ENCODE peak calls at places on chromosome 1, in five cellular contexts. O is H1, X is ovary, S is sigmoid colon, H is A549. E is an unnamed sample. For H3K4me1, the result is how much of the 10 kb centered on the place peaks cover.

GRCh38 chr1:6859415-6860343 is 74.4 kb downstream of the CAMTA1 start:
- DNase-seq in O (no peak), X (no peak), S (no peak), H (no peak), E (peak)

GRCh38 chr1:183461350-183461749 is 10.9 kb upstream of the SMG7 start:
- DNase-seq in O (no peak), X (no peak), S (no peak), H (no peak), E (peak)

GRCh38 chr1:153465728-153466625 is 5.5 kb upstream of the S100A7 start:
- DNase-seq in O (peak), X (peak), S (peak), H (peak), E (peak)

GRCh38 chr1:19455353-19455752 is 30.0 kb downstream of the CAPZB start:
- DNase-seq in O (no peak), X (no peak), S (no peak), H (no peak), E (no peak)

GRCh38 chr1:155325596-155325893 is 4.9 kb downstream of the RUSC1 start:
- DNase-seq in O (no peak), X (no peak), S (no peak), H (no peak), E (no peak)

GRCh38 chr1:41373373-41373772 is 12.1 kb downstream of the FOXO6 start:
- DNase-seq in O (no peak), X (no peak), S (no peak), H (no peak), E (no peak)

GRCh38 chr1:6419397-6419802 is 319 bp downstream of the HES2 start:
- DNase-seq in O (peak), X (no peak), S (no peak), H (no peak), E (no peak)

GRCh38 chr1:165162671-165163241 is 193.8 kb downstream of the LMX1A start:
- DNase-seq in O (peak), X (no peak), S (no peak), H (no peak), E (no peak)

GRCh38 chr1:223031690-223032601 is 111.1 kb downstream of the TLR5 start:
- DNase-seq in O (no peak), X (no peak), S (peak), H (no peak), E (peak)

GRCh38 chr1:224726783-224727182 is 110.7 kb downstream of the CNIH3 start:
- DNase-seq in O (no peak), X (peak), S (peak), H (no peak), E (peak)

GRCh38 chr1:54680387-54680786 is 35.3 kb upstream of the TTC4 start:
- DNase-seq in O (no peak), X (no peak), S (no peak), H (no peak), E (no peak)

GRCh38 chr1:50996083-50996482 is 26.0 kb downstream of the CDKN2C start:
- DNase-seq in O (no peak), X (no peak), S (no peak), H (no peak), E (no peak)

GRCh38 chr1:113683384-113684152 is 75.7 kb downstream of the PHTF1 start:
- DNase-seq in O (no peak), X (peak), S (no peak), H (no peak), E (no peak)

GRCh38 chr1:32394890-32395415 is 712 bp upstream of the BSDC1 start:
- DNase-seq in O (no peak), X (no peak), S (no peak), H (no peak), E (no peak)

GRCh38 chr1:50422946-50423669 is at the start of gene DMRTA2:
- DNase-seq in O (peak), X (no peak), S (no peak), H (peak), E (no peak)

GRCh38 chr1:32981003-32981909 is 16.6 kb upstream of the RNF19B start:
- DNase-seq in O (no peak), X (no peak), S (no peak), H (peak), E (peak)

GRCh38 chr1:28437260-28437923 is 67.9 kb downstream of the PHACTR4 start:
- DNase-seq in O (no peak), X (peak), S (no peak), H (no peak), E (no peak)

GRCh38 chr1:41498809-41499208 is 14.3 kb upstream of the EDN2 start:
- DNase-seq in O (no peak), X (no peak), S (no peak), H (no peak), E (no peak)

GRCh38 chr1:77536813-77537212 is 145.6 kb downstream of the ZZZ3 start:
- DNase-seq in O (no peak), X (no peak), S (no peak), H (peak), E (no peak)

GRCh38 chr1:179241716-179242115 is 12.2 kb upstream of the ABL2 start:
- DNase-seq in O (no peak), X (no peak), S (no peak), H (no peak), E (no peak)

GRCh38 chr1:109425391-109425790 is 857 bp downstream of the PSMA5 start:
- DNase-seq in O (no peak), X (no peak), S (no peak), H (no peak), E (no peak)

GRCh38 chr1:23217421-23218115 is at the start of gene HTR1D:
- DNase-seq in O (peak), X (no peak), S (no peak), H (no peak), E (no peak)

GRCh38 chr1:208172389-208173140 is 71.6 kb downstream of the PLXNA2 start:
- DNase-seq in O (no peak), X (no peak), S (no peak), H (no peak), E (no peak)

GRCh38 chr1:180912801-180913616 is at the start of gene KIAA1614:
- DNase-seq in O (peak), X (peak), S (peak), H (no peak), E (no peak)

GRCh38 chr1:182087951-182088350 is 26.4 kb upstream of the ZNF648 start:
- DNase-seq in O (no peak), X (no peak), S (no peak), H (no peak), E (no peak)

GRCh38 chr1:155192346-155193274 is 15.1 kb downstream of the THBS3 start:
- DNase-seq in O (peak), X (no peak), S (no peak), H (no peak), E (no peak)

GRCh38 chr1:169106921-169107672 is 607 bp downstream of the ATP1B1 start:
- DNase-seq in O (peak), X (peak), S (no peak), H (no peak), E (no peak)

GRCh38 chr1:76140227-76140626 is 65.7 kb downstream of the ST6GALNAC3 start:
- DNase-seq in O (peak), X (no peak), S (no peak), H (no peak), E (no peak)
- H3K4me1 ChIP-seq in O (under half), X (under half), S (under half), H (under half), E (under half)

GRCh38 chr1:2528966-2529750 is 905 bp downstream of the HES5 start:
- DNase-seq in O (peak), X (no peak), S (no peak), H (no peak), E (no peak)

GRCh38 chr1:2526824-2527552 is 592 bp upstream of the PANK4 start:
- DNase-seq in O (no peak), X (no peak), S (peak), H (no peak), E (no peak)

GRCh38 chr1:2527553-2527860 is 1.1 kb upstream of the PANK4 start:
- DNase-seq in O (no peak), X (no peak), S (no peak), H (no peak), E (no peak)

GRCh38 chr1:2528611-2528965 is 1.5 kb downstream of the HES5 start:
- DNase-seq in O (no peak), X (no peak), S (no peak), H (no peak), E (no peak)

DNA sequence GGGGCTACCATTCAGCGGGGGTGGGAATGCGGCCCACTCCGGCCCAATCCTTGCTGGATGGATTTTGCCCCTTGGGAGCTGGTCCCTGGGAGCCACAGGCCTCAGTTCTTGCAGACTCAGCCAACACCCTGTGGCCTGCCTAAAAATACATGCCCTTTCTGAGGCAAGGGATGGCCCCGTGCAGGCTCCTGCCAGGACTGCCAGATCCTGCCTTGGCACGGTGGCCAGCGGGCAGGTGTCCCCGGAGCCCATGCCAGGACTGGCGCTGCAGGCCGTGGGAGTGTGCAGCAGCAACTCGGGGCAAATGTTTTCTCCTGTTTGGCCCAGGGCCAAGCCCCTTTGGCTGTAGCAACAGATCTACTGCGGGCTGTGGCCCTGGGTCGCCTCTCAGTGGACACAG is 1.6 kb upstream of the PANK4 start:
- DNase-seq in O (peak), X (no peak), S (no peak), H (no peak), E (no peak)
- H3K4me3 ChIP-seq in O (no peak), X (no peak), S (no peak), H (no peak), E (no peak)

GRCh38 chr1:230308039-230308438 is 118.1 kb downstream of the PGBD5 start:
- DNase-seq in O (no peak), X (peak), S (peak), H (peak), E (peak)
- TF ChIP-seq EP300 in O (no peak), X (no peak), S (no peak), H (no peak), E (no peak)

DNA sequence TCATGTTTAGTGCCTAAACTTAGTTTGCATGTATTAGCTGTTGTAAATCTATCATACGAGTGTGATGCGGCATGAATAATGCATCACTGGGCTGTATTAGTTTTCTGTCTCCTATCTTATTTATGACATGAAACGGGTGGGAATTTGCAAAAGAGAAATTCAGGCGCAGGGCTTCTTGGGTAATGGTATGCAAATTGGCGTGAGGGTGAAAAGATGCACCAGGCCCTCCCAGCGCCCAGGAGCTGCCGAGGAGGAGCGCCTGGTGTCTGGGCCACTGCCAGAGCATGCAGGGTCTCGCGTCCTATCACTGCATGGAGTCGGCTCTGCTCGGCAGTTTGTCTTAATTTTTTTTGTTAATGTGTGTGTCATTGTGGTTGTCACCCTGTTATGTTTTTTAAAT is 82.9 kb upstream of the ACTL8 start:
- DNase-seq in O (no peak), X (no peak), S (no peak), H (no peak), E (no peak)
- H3K4me1 ChIP-seq in O (under half), X (under half), S (under half), H (under half), E (under half)

GRCh38 chr1:186682721-186683120 is 2.5 kb upstream of the PTGS2 start:
- DNase-seq in O (no peak), X (no peak), S (no peak), H (no peak), E (no peak)
- H3K4me3 ChIP-seq in O (no peak), X (no peak), S (peak), H (peak), E (no peak)

GRCh38 chr1:21379571-21379970 is 60.4 kb upstream of the NBPF3 start:
- DNase-seq in O (no peak), X (no peak), S (no peak), H (no peak), E (no peak)

GRCh38 chr1:21384620-21385019 is 55.3 kb upstream of the NBPF3 start:
- DNase-seq in O (no peak), X (no peak), S (no peak), H (no peak), E (no peak)

GRCh38 chr1:21385022-21385421 is 54.9 kb upstream of the NBPF3 start:
- DNase-seq in O (no peak), X (no peak), S (no peak), H (no peak), E (no peak)

GRCh38 chr1:21381354-21381753 is 58.6 kb upstream of the NBPF3 start:
- DNase-seq in O (no peak), X (no peak), S (no peak), H (no peak), E (no peak)

DNA sequence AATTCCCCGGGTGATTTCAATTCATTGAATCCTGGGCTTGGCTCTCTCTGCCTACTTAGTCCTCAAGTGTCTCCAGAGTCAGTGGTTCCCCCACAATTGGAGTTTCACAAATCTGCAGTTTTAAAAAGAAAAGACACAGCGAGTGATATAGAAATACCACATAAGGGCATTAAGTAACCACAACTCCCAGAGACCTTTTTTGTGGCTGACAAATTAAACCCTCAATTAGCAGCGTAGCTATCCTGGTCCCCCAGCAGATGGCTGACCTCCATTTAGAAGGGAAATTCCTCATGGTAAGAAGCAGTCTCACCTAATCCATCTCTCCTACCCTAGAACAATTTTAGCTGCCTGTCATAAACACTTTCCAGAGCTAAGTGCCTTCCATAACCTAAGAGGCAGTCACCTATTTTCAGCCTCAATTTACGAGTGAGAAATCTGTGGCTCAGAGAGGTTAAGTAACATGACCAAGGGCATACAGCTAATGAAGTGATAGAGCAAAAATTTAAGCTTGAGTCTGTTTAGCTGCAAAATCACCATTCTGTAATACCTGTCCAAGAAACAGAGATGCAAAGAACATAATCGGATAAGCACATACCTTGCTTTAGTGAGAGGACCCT is 56.0 kb upstream of the NBPF3 start:
- DNase-seq in O (no peak), X (no peak), S (no peak), H (no peak), E (no peak)
- TF ChIP-seq EP300 in O (no peak), X (no peak), S (no peak), H (no peak), E (no peak)

DNA sequence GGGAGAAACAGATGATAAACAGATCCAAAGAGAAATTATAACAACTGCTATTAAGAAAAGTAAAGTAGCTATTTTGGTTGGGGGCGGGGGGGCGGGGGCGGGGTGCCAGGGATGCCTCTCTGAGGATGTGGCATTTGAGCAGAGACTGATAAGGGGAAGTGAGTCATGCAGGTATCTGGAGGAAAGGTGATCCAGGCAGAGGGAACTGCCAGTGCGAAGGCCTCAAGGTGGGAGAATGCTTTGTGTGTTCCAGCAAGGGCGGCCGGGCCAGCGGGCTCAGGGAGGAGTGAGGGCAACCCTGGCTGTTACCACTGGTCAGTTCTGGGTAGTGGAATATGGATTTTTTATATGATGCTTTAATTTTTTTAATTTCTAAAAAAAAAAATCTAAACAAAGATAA is 7.0 kb upstream of the TNFRSF1B start:
- DNase-seq in O (no peak), X (no peak), S (no peak), H (no peak), E (no peak)
- H3K4me1 ChIP-seq in O (under half), X (under half), S (under half), H (under half), E (under half)

DNA sequence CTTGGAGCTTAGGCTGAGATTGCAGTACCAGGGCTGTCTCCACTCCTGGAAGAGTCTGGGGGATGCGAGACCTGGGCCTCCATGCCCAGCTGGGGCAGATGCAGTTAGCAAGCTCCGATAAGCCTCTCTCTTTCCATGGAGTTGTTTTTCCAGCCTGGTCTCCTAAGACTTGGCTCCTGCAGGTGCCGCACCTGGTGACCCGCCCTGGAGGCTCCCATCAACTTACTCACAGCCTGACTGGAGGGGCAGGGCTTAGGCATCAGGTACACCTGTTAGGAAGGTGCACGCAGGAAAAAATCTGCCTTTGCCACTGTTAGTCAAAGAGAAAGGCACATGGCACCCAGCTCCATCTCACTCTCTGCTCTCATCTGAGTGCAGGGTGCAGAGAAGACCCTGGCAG is 198.1 kb upstream of the TMEM51 start:
- DNase-seq in O (no peak), X (no peak), S (no peak), H (no peak), E (no peak)
- H3K4me3 ChIP-seq in O (no peak), X (no peak), S (no peak), H (no peak), E (no peak)

GRCh38 chr1:119595606-119596005 is 52.5 kb downstream of the ZNF697 start:
- DNase-seq in O (no peak), X (no peak), S (no peak), H (no peak), E (no peak)

GRCh38 chr1:119593836-119594235 is 54.2 kb downstream of the ZNF697 start:
- DNase-seq in O (no peak), X (no peak), S (no peak), H (no peak), E (no peak)

GRCh38 chr1:119590377-119590776 is 57.7 kb downstream of the ZNF697 start:
- DNase-seq in O (no peak), X (no peak), S (no peak), H (no peak), E (no peak)

DNA sequence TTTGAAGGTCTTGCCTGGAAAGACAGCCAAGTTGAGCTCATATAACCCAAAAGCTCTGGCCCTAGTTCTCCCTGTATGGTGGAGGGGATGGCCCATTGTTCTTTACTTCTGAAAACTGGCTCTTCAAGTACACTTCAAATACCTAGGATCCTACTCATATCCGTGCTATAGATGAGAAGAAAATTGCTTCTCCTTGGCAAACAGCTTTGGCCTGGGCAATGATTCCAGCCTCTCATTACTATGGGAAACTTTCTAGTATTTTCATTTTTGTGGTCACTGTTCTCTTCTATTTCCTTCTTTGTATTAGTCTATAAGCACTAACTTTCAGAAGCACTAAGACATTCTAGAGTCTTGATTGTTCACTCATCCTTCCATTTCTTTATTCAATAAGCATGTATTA is 53.7 kb downstream of the ZNF697 start:
- DNase-seq in O (no peak), X (no peak), S (no peak), H (no peak), E (no peak)
- TF ChIP-seq EP300 in O (no peak), X (no peak), S (no peak), H (no peak), E (no peak)

DNA sequence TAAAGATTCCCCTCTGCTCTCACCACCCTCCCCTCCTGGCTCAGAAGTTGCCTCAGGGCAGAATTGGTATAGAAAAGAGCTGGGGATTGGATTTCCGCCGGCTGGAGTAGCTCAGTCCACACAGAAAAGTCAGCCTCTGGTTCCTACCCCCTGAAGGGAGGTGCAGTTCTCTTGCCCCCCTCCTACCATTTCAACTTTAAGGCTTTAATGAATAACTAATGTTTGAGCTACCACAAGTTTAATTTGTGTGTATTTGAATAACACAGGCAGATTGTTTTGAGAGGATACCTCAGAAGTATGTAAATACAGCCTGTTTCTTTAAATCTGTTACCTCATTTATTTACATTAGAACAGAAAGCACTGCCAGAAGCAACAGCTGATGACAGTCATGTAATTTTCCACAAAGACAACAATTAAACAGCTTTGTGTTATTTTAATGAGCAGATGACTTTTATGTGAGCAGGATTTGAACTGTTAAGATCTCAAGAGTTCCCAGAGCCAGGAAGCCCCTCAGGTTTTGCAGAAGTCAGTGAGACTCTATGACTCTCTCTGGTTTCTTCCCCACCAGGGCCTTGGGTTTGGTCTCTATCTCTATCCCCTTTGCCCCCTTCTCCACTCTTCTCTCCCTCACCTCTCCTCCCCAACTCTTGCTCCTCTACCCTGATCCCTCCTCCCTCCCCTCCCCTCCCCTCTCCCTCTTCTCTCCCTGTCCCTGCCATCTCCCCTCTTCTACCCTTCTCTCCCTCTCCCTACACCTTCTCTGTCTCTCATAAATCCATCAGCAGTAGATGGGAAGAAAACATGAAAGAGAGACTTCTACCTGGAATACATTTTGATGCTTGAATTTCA is 26.3 kb downstream of the DUSP10 start:
- DNase-seq in O (no peak), X (no peak), S (no peak), H (no peak), E (no peak)
- H3K4me1 ChIP-seq in O (under half), X (under half), S (half or more), H (half or more), E (under half)

E was measured in tibial nerve.